ENCODE peak calls at places on chromosomes 12 and 14, in four cellular contexts. V is AG04450, A is fibroblast of gingiva, D is iris pigment epithelial cell. M is an unnamed sample.

GRCh38 chr14:24098927-24099813 is 5.1 kb downstream of the PCK2 start:
- DNase-seq in A (no peak), V (no peak), D (no peak), M (no peak)

GRCh38 chr14:30995674-30996073 is 29.8 kb upstream of the AP4S1 start:
- DNase-seq in A (no peak), D (no peak), V (no peak), M (peak; percentile 6)

GRCh38 chr12:105292705-105293104 is 37.8 kb upstream of the C12orf75 start:
- DNase-seq in D (no peak), A (no peak), V (no peak), M (no peak)

GRCh38 chr14:96478119-96478518 is 24.1 kb upstream of the PAPOLA start:
- DNase-seq in D (no peak), V (no peak), A (no peak), M (no peak)

GRCh38 chr12:56723889-56724659 is 1.0 kb downstream of the NACA start:
- DNase-seq in V (peak; percentile 48), D (peak; percentile 91), A (peak; percentile 90), M (no peak)

GRCh38 chr14:95935228-95935822 is 58.7 kb downstream of the TUNAR start:
- DNase-seq in A (no peak), D (peak; percentile 26), V (no peak), M (no peak)

GRCh38 chr14:73744874-73745529 is 30.8 kb upstream of the PNMA1 start:
- DNase-seq in A (no peak), V (no peak), D (no peak), M (no peak)

GRCh38 chr12:108833757-108834472 is 23.5 kb downstream of the SSH1 start:
- DNase-seq in A (peak; percentile 83), D (peak; percentile 83), V (no peak), M (no peak)

GRCh38 chr14:26773906-26774593 is 176.2 kb upstream of the NOVA1 start:
- DNase-seq in D (peak; percentile 24), A (no peak), V (no peak), M (no peak)

GRCh38 chr12:117255386-117255785 is 65.1 kb upstream of the FBXO21 start:
- DNase-seq in A (no peak), V (no peak), D (no peak), M (no peak)

GRCh38 chr14:22748691-22749090 is 17.8 kb upstream of the OXA1L start:
- DNase-seq in V (no peak), A (no peak), D (no peak), M (no peak)

GRCh38 chr14:50823763-50824636 is 7.0 kb downstream of the NIN start:
- DNase-seq in V (no peak), D (peak; percentile 31), A (no peak), M (no peak)

GRCh38 chr12:4664111-4664510 is 15.2 kb downstream of the NDUFA9 start:
- DNase-seq in V (peak; percentile 46), D (peak; percentile 86), A (peak; percentile 60), M (no peak)

GRCh38 chr12:94171595-94171930 is 23.2 kb downstream of the PLXNC1 start:
- DNase-seq in A (no peak), D (peak; percentile 68), V (no peak), M (no peak)

GRCh38 chr12:98544741-98545140 is 29.4 kb downstream of the TMPO start:
- DNase-seq in D (peak; percentile 60), V (no peak), A (peak; percentile 12), M (no peak)

GRCh38 chr14:63853831-63854293 is 1.1 kb downstream of the SYNE2 start:
- DNase-seq in A (peak; percentile 42), V (no peak), D (peak; percentile 55), M (peak; percentile 53)